ENCODE peak calls at places on chromosomes 16 and 17, in five cellular contexts. B, C, Z, D and V are unnamed samples.

GRCh38 chr17:2351269-2351668 is 14.0 kb downstream of the SGSM2 start:
- DNase-seq in C (no peak), Z (no peak), D (no peak), B (no peak), V (no peak)

GRCh38 chr17:4733073-4733531 is 1.9 kb downstream of the MED11 start:
- DNase-seq in C (no peak), Z (no peak), D (no peak), B (no peak), V (no peak)

GRCh38 chr17:19724501-19725420 is 8.4 kb upstream of the SLC47A2 start:
- DNase-seq in C (no peak), Z (no peak), B (no peak), D (no peak), V (no peak)

GRCh38 chr16:20042848-20043247 is 30.8 kb downstream of the GPR139 start:
- DNase-seq in C (no peak), B (no peak), D (no peak), Z (no peak), V (no peak)

GRCh38 chr17:7070712-7071111 is 9.3 kb downstream of the CLEC10A start:
- DNase-seq in C (no peak), Z (no peak), D (no peak), B (no peak), V (no peak)

GRCh38 chr16:82963653-82964052 is 336.9 kb downstream of the CDH13 start:
- DNase-seq in C (no peak), B (no peak), D (no peak), Z (no peak), V (no peak)

GRCh38 chr16:2160915-2161551 is 5.5 kb downstream of the TRAF7 start:
- DNase-seq in Z (no peak), C (peak), B (peak), D (no peak), V (no peak)

GRCh38 chr16:2520784-2521577 is 810 bp downstream of the AMDHD2 start:
- DNase-seq in D (peak), B (no peak), Z (no peak), C (no peak), V (no peak)

GRCh38 chr17:16148596-16148995 is 66.7 kb downstream of the NCOR1 start:
- DNase-seq in C (no peak), B (no peak), Z (no peak), D (no peak), V (no peak)